ENCODE peak calls at places on chromosomes 12 and 14, in six cellular contexts. F, J, N, G, W and B are unnamed samples.

GRCh38 chr12:132276720-132277373 is 52.5 kb downstream of the GALNT9 start:
- DNase-seq in J (no peak), F (no peak), W (no peak), G (no peak), N (no peak), B (no peak)

GRCh38 chr14:53151523-53151866 is 1.6 kb downstream of the DDHD1 start:
- DNase-seq in N (no peak), J (no peak), F (no peak), G (no peak), W (no peak), B (no peak)

GRCh38 chr12:78530065-78530765 is 334.4 kb upstream of the SYT1 start:
- DNase-seq in J (no peak), N (no peak), G (no peak), F (no peak), W (no peak), B (peak)

GRCh38 chr12:65533177-65533883 is 254.8 kb downstream of the MSRB3 start:
- DNase-seq in F (no peak), J (no peak), G (no peak), N (no peak), W (no peak), B (no peak)

GRCh38 chr12:128573907-128574306 is 249.9 kb downstream of the SLC15A4 start:
- DNase-seq in J (no peak), N (no peak), F (no peak), W (no peak), G (no peak), B (no peak)

GRCh38 chr14:67694791-67695393 is 672 bp downstream of the RDH11 start:
- DNase-seq in F (peak), N (peak), J (peak), W (peak), G (peak), B (peak)

GRCh38 chr12:26520154-26520553 is 312.8 kb downstream of the ITPR2 start:
- DNase-seq in F (no peak), G (no peak), W (no peak), J (no peak), N (no peak), B (no peak)

GRCh38 chr12:96493101-96493500 is 3.7 kb downstream of the CFAP54 start:
- DNase-seq in W (no peak), N (no peak), F (no peak), G (no peak), J (no peak), B (no peak)

GRCh38 chr12:6603095-6603567 is 4.0 kb downstream of the CHD4 start:
- DNase-seq in J (no peak), W (peak), F (no peak), N (no peak), G (peak), B (no peak)

GRCh38 chr12:6267007-6267721 is 43.3 kb upstream of the PLEKHG6 start:
- DNase-seq in J (no peak), G (peak), F (no peak), W (no peak), N (no peak), B (no peak)

GRCh38 chr12:109469516-109469915 is 7.6 kb downstream of the KCTD10 start:
- DNase-seq in N (no peak), F (no peak), J (no peak), W (no peak), G (no peak), B (no peak)

GRCh38 chr14:26104686-26105085 is 493.1 kb downstream of the NOVA1 start:
- DNase-seq in J (no peak), N (no peak), F (no peak), G (no peak), W (no peak), B (no peak)

GRCh38 chr14:81302613-81303012 is 81.9 kb upstream of the GTF2A1 start:
- DNase-seq in N (no peak), F (peak), J (no peak), W (no peak), G (no peak), B (no peak)

GRCh38 chr12:101637936-101638335 is 43.2 kb downstream of the MYBPC1 start:
- DNase-seq in W (no peak), N (no peak), J (no peak), G (no peak), F (no peak), B (no peak)

GRCh38 chr12:29773076-29773475 is 10.7 kb downstream of the TMTC1 start:
- DNase-seq in W (no peak), J (no peak), N (no peak), G (no peak), F (no peak), B (no peak)

GRCh38 chr14:50001999-50002925 is 109.4 kb downstream of the ARF6 start:
- DNase-seq in F (no peak), N (peak), G (no peak), J (no peak), W (peak), B (no peak)

GRCh38 chr12:41795910-41796309 is 348.8 kb downstream of the GXYLT1 start:
- DNase-seq in J (peak), W (no peak), F (no peak), G (no peak), N (no peak), B (no peak)

GRCh38 chr14:22955702-22956575 is 951 bp downstream of the HAUS4 start:
- DNase-seq in F (no peak), G (peak), J (no peak), N (no peak), W (no peak), B (no peak)

GRCh38 chr14:52365071-52365470 is 51.0 kb downstream of the PTGER2 start:
- DNase-seq in J (no peak), G (no peak), N (no peak), F (no peak), W (no peak), B (no peak)

GRCh38 chr14:99241314-99242035 is 30.5 kb downstream of the BCL11B start:
- DNase-seq in F (no peak), G (no peak), W (no peak), N (no peak), J (no peak), B (no peak)

GRCh38 chr12:94206886-94207285 is 58.5 kb downstream of the PLXNC1 start:
- DNase-seq in N (no peak), F (no peak), G (no peak), W (no peak), J (no peak), B (no peak)

GRCh38 chr12:119666226-119666808 is 1.6 kb upstream of the PRKAB1 start:
- DNase-seq in N (no peak), W (no peak), G (no peak), F (no peak), J (no peak), B (no peak)

GRCh38 chr14:54981698-54982097 is 45.2 kb downstream of the WDHD1 start:
- DNase-seq in F (no peak), N (no peak), W (no peak), G (no peak), J (no peak), B (no peak)

GRCh38 chr12:27899151-27899661 is 73.3 kb downstream of the PTHLH start:
- DNase-seq in N (no peak), G (no peak), F (no peak), W (no peak), J (no peak), B (no peak)

GRCh38 chr12:62301080-62301798 is 41.0 kb downstream of the USP15 start:
- DNase-seq in F (no peak), W (no peak), N (no peak), J (no peak), G (no peak), B (no peak)

GRCh38 chr14:89616425-89617141 is 199.6 kb upstream of the FOXN3 start:
- DNase-seq in G (no peak), N (no peak), W (no peak), J (no peak), F (no peak), B (no peak)

GRCh38 chr14:105470812-105471771 is 3.5 kb upstream of the CRIP2 start:
- DNase-seq in N (no peak), F (peak), G (no peak), W (no peak), J (peak), B (no peak)

GRCh38 chr14:105471823-105472495 is 2.7 kb upstream of the CRIP2 start:
- DNase-seq in J (no peak), W (no peak), N (no peak), F (no peak), G (no peak), B (no peak)

GRCh38 chr14:105473677-105474477 is 744 bp upstream of the CRIP2 start:
- DNase-seq in F (peak), J (peak), G (peak), W (peak), N (peak), B (peak)

GRCh38 chr14:105473033-105473676 is 1.5 kb upstream of the CRIP2 start:
- DNase-seq in F (no peak), J (no peak), N (no peak), W (no peak), G (no peak), B (peak)

GRCh38 chr14:105472496-105472991 is 2.1 kb upstream of the CRIP2 start:
- DNase-seq in G (no peak), J (no peak), N (peak), W (no peak), F (no peak), B (no peak)
- TF ChIP-seq EP300 in G (no peak), J (no peak), N (no peak), W (no peak), F (no peak), B (no peak)

GRCh38 chr14:85528882-85529585 is 910 bp upstream of the FLRT2 start:
- DNase-seq in G (no peak), J (no peak), N (no peak), F (no peak), W (no peak), B (no peak)

GRCh38 chr14:85527458-85527857 is 2.5 kb upstream of the FLRT2 start:
- DNase-seq in J (no peak), W (no peak), F (no peak), N (no peak), G (no peak), B (no peak)

GRCh38 chr14:85527006-85527405 is 2.9 kb upstream of the FLRT2 start:
- DNase-seq in G (no peak), J (no peak), N (no peak), F (no peak), W (no peak), B (no peak)

GRCh38 chr14:85529803-85530574 is at the start of gene FLRT2:
- DNase-seq in W (no peak), J (peak), N (peak), G (peak), F (no peak), B (peak)

GRCh38 chr14:85528080-85528881 is 1.7 kb upstream of the FLRT2 start:
- DNase-seq in N (peak), G (peak), J (no peak), W (no peak), F (no peak), B (no peak)
- TF ChIP-seq POLR2AphosphoS5 in N (no peak), G (no peak), J (no peak), W (no peak), F (no peak), B (no peak)

GRCh38 chr12:54030442-54030801 is 2.2 kb downstream of the HOXC6 start:
- DNase-seq in N (no peak), W (no peak), F (no peak), J (no peak), G (no peak), B (no peak)

GRCh38 chr12:54029529-54030441 is 1.5 kb downstream of the HOXC6 start:
- DNase-seq in W (no peak), G (no peak), N (no peak), J (peak), F (no peak), B (no peak)

GRCh38 chr12:54032220-54032619 is 630 bp upstream of the HOXC5 start:
- DNase-seq in W (no peak), G (no peak), N (no peak), J (no peak), F (no peak), B (no peak)

GRCh38 chr12:54032627-54033100 is at the start of gene HOXC5:
- DNase-seq in F (peak), G (peak), J (peak), N (peak), W (peak), B (no peak)

DNA sequence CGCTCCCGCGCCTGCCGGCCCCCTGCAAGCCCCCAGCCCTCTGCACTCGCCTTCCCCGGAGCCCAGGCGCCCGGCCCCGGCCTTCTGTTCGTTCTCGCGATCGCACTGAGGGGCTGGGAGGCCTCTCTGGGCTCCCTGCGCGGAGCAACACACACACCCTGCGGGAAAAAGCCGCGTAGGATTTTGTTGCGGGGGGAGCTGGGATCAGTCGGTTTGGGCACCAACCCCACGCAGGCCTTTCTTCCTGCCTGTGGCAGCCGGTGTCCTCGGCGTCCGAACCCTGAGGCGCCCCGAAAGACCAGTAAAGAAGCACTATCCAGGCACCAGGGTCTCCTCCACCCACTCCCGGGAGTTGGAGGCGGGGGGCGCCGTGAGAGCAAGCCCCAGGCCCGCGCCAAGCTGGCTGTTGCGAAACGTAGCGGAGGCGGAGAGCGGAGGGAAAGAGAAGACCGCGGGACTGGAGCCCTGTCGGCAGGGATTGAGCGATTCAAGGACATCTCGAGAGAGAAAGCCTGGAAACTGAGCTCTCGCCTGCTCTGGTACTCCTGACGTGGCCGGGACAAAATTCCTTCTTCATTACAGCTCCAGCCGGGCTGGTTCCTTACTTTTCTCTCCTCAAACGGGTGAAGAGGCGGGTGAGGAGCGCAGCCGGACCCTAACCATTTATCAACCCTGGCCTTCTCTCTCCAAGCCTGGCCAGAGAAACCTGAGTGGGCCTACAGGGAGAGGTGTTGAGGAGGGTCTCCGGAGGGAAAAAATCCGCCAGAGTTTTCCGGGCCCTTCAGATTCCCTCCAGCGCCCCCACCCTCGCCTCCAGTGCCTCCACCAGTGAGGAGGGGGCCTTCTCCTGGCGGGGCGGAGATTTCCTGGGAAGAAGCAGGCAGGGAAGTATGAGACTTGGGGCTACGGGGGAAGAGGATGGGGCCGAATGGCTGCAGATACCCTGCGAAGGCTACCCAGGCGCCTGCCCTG is 1.7 kb upstream of the HOXC5 start:
- DNase-seq in W (no peak), J (no peak), F (no peak), N (no peak), G (no peak), B (peak)
- TF ChIP-seq POLR2A in W (no peak), J (no peak), F (no peak), N (no peak), G (no peak), B (no peak)

GRCh38 chr12:22399464-22399863 is 65.0 kb upstream of the ST8SIA1 start:
- DNase-seq in G (no peak), F (no peak), J (no peak), N (no peak), W (no peak), B (no peak)

GRCh38 chr12:22395666-22396065 is 61.2 kb upstream of the ST8SIA1 start:
- DNase-seq in F (no peak), N (no peak), J (no peak), G (no peak), W (no peak), B (no peak)

GRCh38 chr12:22396735-22397134 is 62.2 kb upstream of the ST8SIA1 start:
- DNase-seq in F (no peak), W (no peak), G (no peak), J (no peak), N (no peak), B (no peak)

GRCh38 chr12:22396253-22396652 is 61.7 kb upstream of the ST8SIA1 start:
- DNase-seq in G (no peak), F (no peak), N (no peak), W (no peak), J (no peak), B (no peak)
- TF ChIP-seq EP300 in G (no peak), F (no peak), N (no peak), W (no peak), J (no peak), B (no peak)